ENCODE peak calls at places on chromosomes 6 and 20, in eight cellular contexts. Z is left ventricle myocardium inferior; S is BE2C; K is RWPE1; R is tibial artery; A is heart right ventricle; F is CD8-positive, alpha-beta T cell; N is MM.1S. E is an unnamed sample.

GRCh38 chr6:162964703-162965140 is 236.9 kb downstream of the PACRG start:
- DNase-seq in Z (peak), S (no peak), K (peak), R (no peak), A (peak), F (no peak), N (no peak), E (no peak)

GRCh38 chr6:158698876-158699440 is 49.1 kb downstream of the SYTL3 start:
- DNase-seq in Z (no peak), S (no peak), K (no peak), R (no peak), A (no peak), F (no peak), N (no peak), E (no peak)

GRCh38 chr20:61601853-61602252 is 349.8 kb downstream of the CDH4 start:
- DNase-seq in Z (no peak), S (no peak), K (no peak), R (no peak), A (no peak), F (no peak), N (no peak), E (no peak)

GRCh38 chr6:167546611-167547327 is 221.9 kb downstream of the TTLL2 start:
- DNase-seq in Z (no peak), S (no peak), K (no peak), R (no peak), A (no peak), F (no peak), N (no peak), E (no peak)

GRCh38 chr6:14927398-14927797 is 318.5 kb upstream of the JARID2 start:
- DNase-seq in Z (no peak), S (no peak), K (no peak), R (no peak), A (no peak), F (no peak), N (no peak), E (no peak)

GRCh38 chr6:83592770-83593394 is 80.5 kb downstream of the PRSS35 start:
- DNase-seq in Z (no peak), S (peak), K (peak), R (no peak), A (no peak), F (no peak), N (peak), E (no peak)

GRCh38 chr6:5108068-5108467 is 22.9 kb downstream of the PPP1R3G start:
- DNase-seq in Z (no peak), S (no peak), K (no peak), R (no peak), A (peak), F (no peak), N (no peak), E (no peak)

GRCh38 chr6:16249971-16250370 is 11.6 kb downstream of the GMPR start:
- DNase-seq in Z (no peak), S (no peak), K (no peak), R (no peak), A (no peak), F (no peak), N (no peak), E (no peak)

GRCh38 chr6:55319961-55320690 is 7.1 kb upstream of the GFRAL start:
- DNase-seq in Z (no peak), S (no peak), K (no peak), R (no peak), A (no peak), F (no peak), N (no peak), E (no peak)

GRCh38 chr20:41352106-41352505 is 11.5 kb downstream of the LPIN3 start:
- DNase-seq in Z (no peak), S (no peak), K (no peak), R (no peak), A (no peak), F (no peak), N (no peak), E (no peak)

GRCh38 chr6:106692112-106692822 is 62.9 kb downstream of the QRSL1 start:
- DNase-seq in Z (no peak), S (no peak), K (peak), R (peak), A (no peak), F (no peak), N (no peak), E (no peak)

GRCh38 chr6:35742842-35743241 is 6.0 kb downstream of the ARMC12 start:
- DNase-seq in Z (no peak), S (no peak), K (no peak), R (no peak), A (no peak), F (no peak), N (no peak), E (no peak)

GRCh38 chr6:6703720-6704422 is 115.4 kb downstream of the LY86 start:
- DNase-seq in Z (no peak), S (no peak), K (no peak), R (no peak), A (no peak), F (no peak), N (no peak), E (no peak)

GRCh38 chr20:46784450-46785127 is 75.1 kb downstream of the SLC2A10 start:
- DNase-seq in Z (no peak), S (no peak), K (no peak), R (no peak), A (no peak), F (no peak), N (no peak), E (no peak)

GRCh38 chr6:136201735-136202134 is 48.4 kb downstream of the MTFR2 start:
- DNase-seq in Z (no peak), S (peak), K (no peak), R (no peak), A (no peak), F (no peak), N (no peak), E (no peak)

GRCh38 chr20:38985603-38986170 is 23.5 kb downstream of the DHX35 start:
- DNase-seq in Z (no peak), S (no peak), K (peak), R (no peak), A (no peak), F (no peak), N (peak), E (no peak)

DNA sequence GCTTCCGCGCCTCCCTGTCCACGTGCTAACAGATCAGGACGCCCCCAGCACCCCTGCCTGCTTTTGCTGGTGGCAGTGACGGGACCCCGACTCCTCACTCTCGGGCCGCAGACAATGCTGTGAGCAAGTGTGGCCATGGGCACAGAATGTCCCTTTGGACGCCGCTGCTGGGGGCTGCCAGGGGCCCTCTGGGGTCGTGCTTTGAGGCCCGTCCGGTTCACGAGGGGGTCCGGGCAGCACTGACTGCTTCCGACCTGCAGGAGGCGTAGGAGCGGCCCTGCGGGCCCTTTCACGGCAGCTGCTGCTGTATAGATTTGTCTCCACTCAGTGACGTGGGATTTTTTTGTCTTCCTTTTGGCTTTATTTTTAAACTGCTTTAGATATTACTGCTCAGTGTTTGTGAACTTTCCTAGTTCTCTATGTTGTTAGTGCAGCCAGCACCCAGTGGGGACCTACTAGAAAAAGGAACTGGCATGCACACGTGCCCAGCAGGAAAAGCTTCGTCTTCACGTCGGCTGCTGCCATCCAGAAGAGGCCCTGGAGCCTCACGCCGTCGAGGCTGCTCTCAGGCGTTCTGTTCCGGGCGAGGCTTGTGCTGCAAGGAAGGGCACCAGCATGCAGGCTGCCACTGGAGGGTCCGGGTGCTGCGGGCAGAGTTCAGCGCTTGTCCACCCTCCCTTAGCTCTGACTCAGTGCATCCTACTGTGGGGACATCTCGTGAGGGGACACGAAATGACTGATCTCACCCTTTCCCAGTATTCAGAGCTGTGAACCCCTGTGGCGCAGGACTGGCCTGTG is 21.7 kb downstream of the UCKL1 start:
- DNase-seq in Z (no peak), S (no peak), K (no peak), R (no peak), A (no peak), F (no peak), N (no peak), E (peak)
- TF ChIP-seq CTCF in Z (peak), S (peak), K (no peak), R (no peak), A (peak), F (no peak), N (no peak), E (peak)

GRCh38 chr6:56549014-56549413 is 93.7 kb downstream of the DST start:
- DNase-seq in Z (no peak), S (no peak), K (no peak), R (no peak), A (no peak), F (no peak), N (no peak), E (no peak)
- TF ChIP-seq CTCF in Z (peak), S (peak), K (no peak), R (peak), A (peak), F (no peak), N (no peak), E (no peak)

DNA sequence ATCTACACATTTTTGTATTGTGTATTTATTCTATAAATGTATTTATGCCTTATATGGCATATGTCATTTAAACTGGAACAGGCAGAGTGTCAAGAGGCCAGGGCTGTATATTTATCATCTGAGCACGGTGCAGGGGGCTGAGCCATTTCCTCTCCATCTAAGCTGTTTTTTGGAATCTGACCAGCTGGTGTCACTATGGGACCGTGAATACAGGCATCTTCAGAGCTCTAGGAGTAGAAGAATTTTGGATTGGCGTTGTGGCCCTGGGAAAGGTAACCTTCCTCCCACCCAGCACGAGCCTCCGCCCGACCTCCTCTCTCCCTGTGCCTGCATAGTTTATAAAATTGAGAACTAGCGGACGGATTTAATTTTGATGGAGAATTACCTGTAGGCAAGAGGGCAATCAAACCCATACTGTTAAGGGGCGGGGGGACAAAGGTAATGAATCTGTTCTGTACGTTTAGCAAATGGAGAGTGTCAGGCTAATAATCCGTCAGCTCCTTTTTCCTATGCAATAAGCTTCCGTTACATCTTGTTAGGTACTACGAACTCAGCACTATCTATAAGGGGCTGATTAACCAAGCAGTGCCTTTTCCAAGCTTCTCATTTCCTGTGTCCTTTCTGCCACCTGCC is 29.0 kb upstream of the EEF1E1 start:
- DNase-seq in Z (no peak), S (peak), K (peak), R (no peak), A (peak), F (peak), N (peak), E (peak)
- TF ChIP-seq CTCF in Z (peak), S (peak), K (peak), R (peak), A (peak), F (peak), N (peak), E (peak)

GRCh38 chr20:5788385-5788895 is 38.2 kb downstream of the SHLD1 start:
- DNase-seq in Z (peak), S (peak), K (peak), R (peak), A (peak), F (peak), N (peak), E (peak)
- TF ChIP-seq CTCF in Z (peak), S (peak), K (peak), R (peak), A (peak), F (peak), N (peak), E (peak)

GRCh38 chr20:50717974-50718761 is 13.2 kb upstream of the PARD6B start:
- DNase-seq in Z (no peak), S (no peak), K (no peak), R (no peak), A (no peak), F (no peak), N (no peak), E (peak)
- TF ChIP-seq CTCF in Z (no peak), S (no peak), K (no peak), R (no peak), A (no peak), F (no peak), N (no peak), E (no peak)

GRCh38 chr6:149429427-149430360 is 29.6 kb downstream of the SUMO4 start:
- DNase-seq in Z (no peak), S (no peak), K (no peak), R (no peak), A (no peak), F (no peak), N (no peak), E (no peak)
- TF ChIP-seq CTCF in Z (no peak), S (no peak), K (no peak), R (no peak), A (no peak), F (no peak), N (no peak), E (no peak)

DNA sequence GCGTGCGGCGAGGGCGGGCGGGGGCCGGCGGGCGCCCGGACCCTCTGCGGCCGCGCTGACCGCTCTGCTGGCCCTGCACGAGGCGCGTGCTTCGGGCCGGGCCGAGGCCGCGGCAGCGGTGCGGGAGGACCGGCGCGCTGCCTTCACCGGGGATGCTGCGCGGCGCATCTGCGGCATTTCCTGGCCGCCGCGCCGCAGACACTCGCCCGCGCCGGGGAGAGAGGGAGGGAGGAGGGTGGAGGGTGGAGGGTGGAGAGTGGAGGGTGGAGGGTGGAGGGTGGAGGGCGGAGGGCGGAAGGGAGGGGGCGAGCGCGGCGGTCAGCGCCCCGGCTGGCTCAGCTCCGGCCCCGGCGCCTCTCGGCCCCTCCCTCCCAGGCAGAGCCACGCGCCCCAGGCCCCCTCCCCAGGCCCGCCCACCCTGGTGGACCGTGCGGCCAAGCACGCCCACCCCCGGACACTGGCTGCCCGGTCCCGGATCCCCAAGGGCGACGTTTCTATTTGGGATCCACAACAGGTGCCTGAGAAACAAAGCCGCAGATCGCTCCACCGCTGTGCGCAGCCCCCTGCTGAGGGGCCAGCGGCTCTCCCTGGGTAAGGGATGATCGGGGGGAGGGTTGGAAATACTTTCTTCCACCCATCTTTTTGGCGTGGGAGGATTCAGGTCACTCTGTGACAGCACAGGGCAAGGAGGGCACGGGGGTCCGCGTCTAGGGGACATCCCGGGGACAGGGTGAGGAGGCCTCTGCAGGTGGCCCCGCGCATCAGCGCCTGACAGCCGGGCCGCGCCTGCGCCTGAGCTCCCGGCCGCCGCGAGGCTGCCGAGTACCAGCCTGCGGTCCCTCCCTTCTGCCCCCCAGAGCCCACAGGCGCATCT is 111.2 kb upstream of the BEND6 start:
- DNase-seq in Z (peak), S (peak), K (peak), R (peak), A (peak), F (no peak), N (peak), E (peak)
- TF ChIP-seq CTCF in Z (peak), S (peak), K (peak), R (peak), A (peak), F (no peak), N (peak), E (peak)

DNA sequence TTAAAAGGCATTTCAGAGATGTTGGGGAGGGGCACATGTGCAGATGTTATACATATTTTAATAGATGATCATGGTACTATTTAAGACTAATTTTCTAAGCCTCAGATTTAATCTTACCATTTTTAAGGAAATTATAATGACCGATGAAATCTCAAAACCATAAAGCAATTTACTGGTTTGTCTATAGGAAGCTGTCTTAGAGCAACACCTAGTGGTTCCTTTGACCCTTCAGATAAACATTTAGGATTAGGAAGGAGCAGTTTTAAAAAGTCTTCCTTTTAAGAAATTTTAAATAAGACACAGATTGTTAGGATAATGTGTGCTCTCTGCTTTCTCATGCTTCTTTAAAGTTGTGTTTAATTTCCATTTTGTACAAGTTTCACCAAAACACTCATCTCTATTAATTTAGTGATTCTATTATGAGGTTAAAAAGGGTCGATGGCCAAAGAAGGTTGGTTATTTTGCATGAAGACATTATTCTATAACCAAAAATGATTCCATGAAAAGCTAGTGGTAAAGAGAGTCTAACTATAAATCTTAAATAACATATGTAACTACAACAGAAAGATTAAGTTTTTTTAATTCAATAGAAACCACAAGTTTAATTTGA is 376.4 kb downstream of the HACE1 start:
- DNase-seq in Z (no peak), S (no peak), K (peak), R (no peak), A (no peak), F (no peak), N (no peak), E (no peak)
- TF ChIP-seq CTCF in Z (peak), S (peak), K (peak), R (peak), A (no peak), F (no peak), N (peak), E (peak)

GRCh38 chr20:6636209-6637159 is 131.0 kb upstream of the BMP2 start:
- DNase-seq in Z (no peak), S (no peak), K (peak), R (peak), A (peak), F (no peak), N (peak), E (peak)
- TF ChIP-seq CTCF in Z (peak), S (peak), K (peak), R (peak), A (peak), F (no peak), N (peak), E (peak)

GRCh38 chr6:145318952-145319351 is 416.4 kb downstream of the EPM2A start:
- DNase-seq in Z (no peak), S (no peak), K (no peak), R (no peak), A (no peak), F (no peak), N (no peak), E (no peak)
- TF ChIP-seq CTCF in Z (no peak), S (no peak), K (no peak), R (no peak), A (no peak), F (no peak), N (no peak), E (no peak)